ENCODE peak calls at places on chromosomes 11 and 22, in nine cellular contexts. H is A549, T is astrocyte, Z is AG04449, R is body of pancreas, C is heart left ventricle, N is astrocyte of the cerebellum, V is fibroblast of the aortic adventitia, F is Peyer's patch. J is an unnamed sample.

GRCh38 chr11:45369294-45369693 is 83.2 kb upstream of the SYT13 start:
- DNase-seq in H (no peak), T (no peak), Z (no peak), R (no peak), C (no peak), N (no peak), V (no peak), F (no peak), J (no peak)

GRCh38 chr22:48370508-48371325 is 1457.0 kb downstream of the BRD1 start:
- DNase-seq in H (peak; percentile 25), T (no peak), Z (no peak), R (no peak), C (no peak), N (no peak), V (no peak), F (no peak), J (no peak)

GRCh38 chr11:128021304-128022006 is 565.9 kb downstream of the ETS1 start:
- DNase-seq in H (no peak), T (peak; percentile 13), Z (no peak), R (no peak), C (no peak), N (no peak), V (peak; percentile 46), F (no peak), J (no peak)

GRCh38 chr22:49494555-49494954 is 333.1 kb downstream of the BRD1 start:
- DNase-seq in H (no peak), T (no peak), Z (no peak), R (no peak), C (no peak), N (no peak), V (no peak), F (no peak), J (no peak)

GRCh38 chr11:44927174-44927661 is 23.5 kb downstream of the TP53I11 start:
- DNase-seq in H (peak; percentile 79), T (peak; percentile 47), Z (no peak), R (peak; percentile 65), C (no peak), N (peak; percentile 49), V (peak; percentile 66), F (peak; percentile 51), J (peak; percentile 39)

GRCh38 chr11:8681837-8682218 is 637 bp downstream of the TRIM66 start:
- DNase-seq in H (no peak), T (no peak), Z (no peak), R (no peak), C (no peak), N (no peak), V (no peak), F (peak; percentile 22), J (no peak)

GRCh38 chr11:66190776-66191175 is 77.7 kb upstream of the RAB1B start:
- DNase-seq in H (no peak), T (no peak), Z (no peak), R (no peak), C (no peak), N (no peak), V (no peak), F (no peak), J (no peak)

GRCh38 chr11:112364962-112365481 is 104.4 kb upstream of the PLET1 start:
- DNase-seq in H (no peak), T (peak; percentile 82), Z (peak; percentile 81), R (no peak), C (no peak), N (peak; percentile 13), V (peak; percentile 20), F (no peak), J (peak; percentile 98)

DNA sequence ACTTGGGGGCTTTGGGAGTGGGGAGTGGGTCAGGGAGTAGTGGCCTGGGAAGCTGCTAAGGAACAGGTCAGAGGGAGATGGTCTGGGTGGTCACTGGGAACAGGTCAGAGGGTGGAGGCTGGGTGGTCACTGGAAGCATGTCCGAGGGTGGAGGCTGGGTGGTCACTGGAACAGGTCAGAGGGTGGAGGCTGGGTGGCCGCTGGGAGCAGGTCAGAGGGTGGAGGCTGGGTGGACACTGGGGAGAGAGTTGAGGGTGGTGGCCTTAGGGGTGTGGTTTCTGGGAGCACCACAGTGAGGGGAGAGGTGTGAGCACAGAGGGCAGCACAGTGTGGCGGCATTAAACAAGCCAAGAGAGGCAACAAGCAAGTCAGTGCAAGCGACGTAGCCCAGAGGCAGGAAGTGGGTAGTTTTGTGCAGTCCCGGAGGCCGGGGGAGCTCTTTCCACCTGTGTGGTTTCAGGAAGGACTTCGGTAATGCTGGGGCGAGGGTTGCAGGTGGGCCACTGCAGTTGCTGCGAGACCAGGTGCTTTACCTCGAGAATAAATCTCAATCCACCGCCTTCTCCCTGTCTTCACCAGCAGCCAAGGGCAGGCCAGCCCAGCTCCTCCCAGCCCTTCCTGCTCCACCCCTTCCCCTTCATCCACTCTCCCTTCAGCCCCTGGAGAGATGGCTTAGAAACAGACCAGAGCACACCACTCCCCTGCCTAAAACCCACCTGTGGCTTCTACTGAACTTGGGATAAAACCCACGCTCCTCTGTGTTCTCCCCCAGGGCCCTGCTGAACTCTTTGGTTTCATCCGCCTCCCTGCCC is 3.2 kb upstream of the CACNA1I start:
- DNase-seq in H (no peak), T (no peak), Z (no peak), R (no peak), C (no peak), N (no peak), V (no peak), F (peak; percentile 57), J (no peak)
- TF ChIP-seq CTCF in H (no peak), T (no peak), Z (no peak), R (no peak), C (no peak), N (no peak), V (no peak), F (no peak), J (no peak)

GRCh38 chr11:68609761-68610160 is 74.6 kb upstream of the GAL start:
- DNase-seq in H (no peak), T (no peak), Z (no peak), R (no peak), C (no peak), N (no peak), V (no peak), F (no peak), J (no peak)

GRCh38 chr11:68615657-68616056 is 68.7 kb upstream of the GAL start:
- DNase-seq in H (no peak), T (no peak), Z (no peak), R (no peak), C (no peak), N (no peak), V (no peak), F (no peak), J (no peak)

DNA sequence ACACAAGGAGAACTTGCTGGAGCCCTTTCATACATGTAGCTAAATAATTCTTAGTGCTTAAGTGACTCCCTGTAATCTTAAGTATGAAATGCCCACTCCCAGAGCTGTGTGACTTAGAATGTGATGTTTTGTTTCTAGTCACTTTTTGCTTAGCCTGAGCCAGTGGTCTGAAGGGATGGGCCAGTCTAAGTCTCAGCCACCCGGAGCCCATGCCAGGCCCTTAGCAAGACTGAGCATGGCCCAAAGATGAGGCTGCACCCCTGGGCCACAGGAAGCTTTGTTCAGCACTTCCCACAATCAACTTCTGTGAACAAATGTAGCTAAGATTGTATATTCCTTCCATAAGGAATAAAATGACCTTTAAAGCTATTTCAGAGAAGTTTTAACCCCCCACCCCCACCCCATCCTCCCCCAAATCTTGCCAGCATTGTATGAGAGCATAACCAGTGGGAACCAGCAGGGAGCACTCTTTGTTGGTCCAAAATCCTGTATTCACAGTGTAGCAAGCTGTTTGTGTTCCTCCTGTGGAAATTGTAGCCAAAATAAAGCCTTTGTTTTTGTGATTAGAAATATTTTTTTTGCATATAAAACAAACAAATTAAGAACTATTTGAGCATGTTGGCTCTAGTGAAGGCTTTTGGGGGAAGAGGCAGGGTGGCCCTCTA is 73.8 kb upstream of the GAL start:
- DNase-seq in H (no peak), T (no peak), Z (no peak), R (no peak), C (no peak), N (no peak), V (peak; percentile 8), F (no peak), J (no peak)
- TF ChIP-seq CTCF in H (no peak), T (peak; percentile 19), Z (peak; percentile 36), R (no peak), C (no peak), N (peak; percentile 47), V (peak; percentile 24), F (no peak), J (peak; percentile 43)

DNA sequence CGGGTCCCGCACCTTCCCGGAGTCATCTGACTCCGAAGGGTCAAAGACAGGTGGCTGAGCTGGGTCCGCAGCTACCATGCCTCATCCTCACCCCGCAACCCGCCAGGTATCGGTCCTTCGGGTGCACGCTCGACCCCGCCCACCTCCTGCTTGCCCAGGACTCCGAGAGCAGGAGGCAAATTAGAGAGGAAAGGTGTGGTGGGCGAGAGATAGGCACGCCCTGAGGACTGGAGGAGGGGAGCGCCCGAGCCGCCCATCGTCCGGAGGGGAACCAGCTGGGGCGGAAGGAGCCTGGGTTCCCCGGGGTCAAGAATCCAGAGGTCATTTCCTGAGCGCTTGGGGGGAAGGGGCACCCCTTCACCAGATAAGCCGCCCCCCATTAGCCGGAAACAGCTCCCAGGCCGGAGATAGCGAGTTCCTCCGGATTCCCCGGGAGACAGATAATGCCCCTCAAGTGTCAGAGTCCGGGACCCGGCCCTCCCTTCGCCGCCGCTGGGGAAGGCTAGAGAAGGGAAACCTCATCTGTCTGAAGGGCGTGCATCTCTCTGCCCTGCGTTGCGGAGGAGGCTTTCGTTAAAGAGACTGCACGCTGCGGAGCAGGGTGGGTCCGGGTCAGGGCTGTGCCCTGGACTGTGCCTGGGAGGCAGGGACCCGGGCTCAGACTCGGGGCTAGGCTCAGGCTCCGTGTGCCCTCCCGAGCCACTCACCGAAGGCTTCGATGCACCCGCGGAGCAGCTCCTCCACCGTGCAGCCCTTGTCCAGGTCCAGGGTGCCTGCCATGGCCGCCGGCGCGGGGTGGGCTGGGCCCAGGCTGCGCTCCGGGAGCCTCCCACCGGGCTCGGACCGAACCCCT is 1.6 kb downstream of the RASGRP2 start:
- DNase-seq in H (no peak), T (no peak), Z (no peak), R (no peak), C (no peak), N (no peak), V (no peak), F (no peak), J (no peak)
- TF ChIP-seq CTCF in H (no peak), T (no peak), Z (no peak), R (no peak), C (no peak), N (no peak), V (no peak), F (no peak), J (no peak)

GRCh38 chr22:39528080-39528661 is 4.4 kb downstream of the RPS19BP1 start:
- DNase-seq in H (no peak), T (no peak), Z (no peak), R (no peak), C (peak; percentile 28), N (no peak), V (no peak), F (peak; percentile 61), J (no peak)

GRCh38 chr22:39530692-39531331 is 1.7 kb downstream of the RPS19BP1 start:
- DNase-seq in H (no peak), T (no peak), Z (no peak), R (peak; percentile 55), C (no peak), N (no peak), V (peak; percentile 45), F (no peak), J (no peak)

GRCh38 chr22:39530136-39530535 is 2.4 kb downstream of the RPS19BP1 start:
- DNase-seq in H (no peak), T (no peak), Z (no peak), R (no peak), C (no peak), N (no peak), V (no peak), F (no peak), J (no peak)

GRCh38 chr22:39528681-39529486 is 3.7 kb downstream of the RPS19BP1 start:
- DNase-seq in H (peak; percentile 53), T (peak; percentile 87), Z (peak; percentile 60), R (peak; percentile 93), C (peak; percentile 91), N (peak; percentile 85), V (peak; percentile 94), F (peak; percentile 93), J (peak; percentile 84)

DNA sequence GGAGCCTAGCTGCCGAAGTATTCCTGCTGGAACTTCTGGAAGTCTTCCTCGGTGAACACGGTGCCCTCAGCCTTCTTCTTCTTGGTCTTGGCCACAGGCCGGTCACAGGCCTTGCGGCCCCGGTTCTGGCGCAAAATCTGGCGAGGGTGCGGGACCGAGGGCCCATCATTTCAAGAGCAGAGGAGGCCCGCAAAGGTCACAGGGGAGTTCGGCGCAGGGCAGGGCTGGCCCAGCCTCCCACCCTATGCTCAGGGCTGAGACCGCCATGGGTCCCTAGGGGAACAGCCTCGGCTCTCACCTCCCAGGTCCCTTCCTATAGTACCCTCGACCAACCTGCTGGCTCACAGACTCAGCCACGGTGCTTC is 3.1 kb downstream of the RPS19BP1 start:
- DNase-seq in H (no peak), T (no peak), Z (no peak), R (no peak), C (peak; percentile 37), N (no peak), V (no peak), F (no peak), J (no peak)
- TF ChIP-seq CTCF in H (no peak), T (no peak), Z (no peak), R (no peak), C (peak; percentile 20), N (no peak), V (no peak), F (no peak), J (no peak)